ENCODE peak calls at places on chromosomes 3 and 15, in seven cellular contexts. One of them, this sample, is unnamed.

GRCh38 chr15:32715276-32715675 is 2.5 kb upstream of the GREM1 start:
- DNase-seq in bronchial epithelial cell: peak
- DNase-seq in GM23338: no peak
- DNase-seq in uterus: no peak
- DNase-seq in coronary artery: no peak
- DNase-seq in BJ: peak
- DNase-seq in lower lobe of right lung: no peak
- DNase-seq in this sample: no peak

GRCh38 chr3:60877188-60877587 is 374.1 kb downstream of the FHIT start:
- DNase-seq in GM23338: no peak
- DNase-seq in lower lobe of right lung: no peak
- DNase-seq in coronary artery: no peak
- DNase-seq in BJ: no peak
- DNase-seq in bronchial epithelial cell: no peak
- DNase-seq in uterus: no peak
- DNase-seq in this sample: no peak

GRCh38 chr15:60476713-60477112 is 2.2 kb downstream of the ICE2 start:
- DNase-seq in BJ: no peak
- DNase-seq in uterus: no peak
- DNase-seq in lower lobe of right lung: no peak
- DNase-seq in coronary artery: no peak
- DNase-seq in bronchial epithelial cell: no peak
- DNase-seq in GM23338: no peak
- DNase-seq in this sample: no peak

GRCh38 chr3:10368512-10368911 is 47.6 kb upstream of the SEC13 start:
- DNase-seq in BJ: no peak
- DNase-seq in lower lobe of right lung: no peak
- DNase-seq in uterus: no peak
- DNase-seq in bronchial epithelial cell: no peak
- DNase-seq in coronary artery: no peak
- DNase-seq in GM23338: no peak
- DNase-seq in this sample: no peak

GRCh38 chr3:17639257-17639656 is 103.2 kb downstream of the TBC1D5 start:
- DNase-seq in coronary artery: no peak
- DNase-seq in bronchial epithelial cell: peak
- DNase-seq in GM23338: no peak
- DNase-seq in BJ: peak
- DNase-seq in uterus: no peak
- DNase-seq in lower lobe of right lung: no peak
- DNase-seq in this sample: no peak

GRCh38 chr3:37248179-37248578 is 73.8 kb upstream of the LRRFIP2 start:
- DNase-seq in coronary artery: no peak
- DNase-seq in bronchial epithelial cell: no peak
- DNase-seq in uterus: no peak
- DNase-seq in GM23338: no peak
- DNase-seq in BJ: no peak
- DNase-seq in lower lobe of right lung: no peak
- DNase-seq in this sample: no peak

GRCh38 chr3:194577985-194578905 is 55.0 kb downstream of the TMEM44 start:
- DNase-seq in uterus: no peak
- DNase-seq in GM23338: no peak
- DNase-seq in BJ: peak
- DNase-seq in lower lobe of right lung: no peak
- DNase-seq in bronchial epithelial cell: peak
- DNase-seq in coronary artery: peak
- DNase-seq in this sample: peak

GRCh38 chr15:98933376-98933775 is 74.2 kb downstream of the PGPEP1L start:
- DNase-seq in GM23338: no peak
- DNase-seq in lower lobe of right lung: no peak
- DNase-seq in bronchial epithelial cell: no peak
- DNase-seq in BJ: no peak
- DNase-seq in coronary artery: no peak
- DNase-seq in uterus: no peak
- DNase-seq in this sample: no peak

GRCh38 chr3:160265088-160265487 is 39.9 kb downstream of the C3orf80 start:
- DNase-seq in uterus: no peak
- DNase-seq in BJ: no peak
- DNase-seq in GM23338: no peak
- DNase-seq in coronary artery: no peak
- DNase-seq in lower lobe of right lung: no peak
- DNase-seq in bronchial epithelial cell: no peak
- DNase-seq in this sample: no peak

GRCh38 chr3:16362781-16363180 is 97.8 kb downstream of the OXNAD1 start:
- DNase-seq in bronchial epithelial cell: peak
- DNase-seq in coronary artery: no peak
- DNase-seq in uterus: no peak
- DNase-seq in BJ: no peak
- DNase-seq in lower lobe of right lung: no peak
- DNase-seq in GM23338: no peak
- DNase-seq in this sample: no peak

GRCh38 chr15:90106522-90107117 is 4.4 kb upstream of the IDH2 start:
- DNase-seq in BJ: no peak
- DNase-seq in uterus: no peak
- DNase-seq in bronchial epithelial cell: peak
- DNase-seq in coronary artery: no peak
- DNase-seq in lower lobe of right lung: no peak
- DNase-seq in GM23338: no peak
- DNase-seq in this sample: peak

GRCh38 chr3:126014252-126014651 is 45.3 kb downstream of the ROPN1B start:
- DNase-seq in BJ: peak
- DNase-seq in GM23338: no peak
- DNase-seq in lower lobe of right lung: no peak
- DNase-seq in uterus: peak
- DNase-seq in coronary artery: no peak
- DNase-seq in bronchial epithelial cell: no peak
- DNase-seq in this sample: no peak

GRCh38 chr3:26624209-26624775 is 1.7 kb downstream of the LRRC3B start:
- DNase-seq in bronchial epithelial cell: no peak
- DNase-seq in GM23338: peak
- DNase-seq in uterus: no peak
- DNase-seq in coronary artery: no peak
- DNase-seq in lower lobe of right lung: no peak
- DNase-seq in BJ: no peak
- DNase-seq in this sample: no peak

GRCh38 chr3:142844339-142844977 is 44.4 kb downstream of the PCOLCE2 start:
- DNase-seq in lower lobe of right lung: no peak
- DNase-seq in uterus: no peak
- DNase-seq in bronchial epithelial cell: peak
- DNase-seq in coronary artery: no peak
- DNase-seq in GM23338: peak
- DNase-seq in BJ: no peak
- DNase-seq in this sample: peak

GRCh38 chr3:128487813-128488635 is 5.0 kb downstream of the GATA2 start:
- DNase-seq in uterus: peak
- DNase-seq in GM23338: peak
- DNase-seq in BJ: peak
- DNase-seq in coronary artery: no peak
- DNase-seq in lower lobe of right lung: peak
- DNase-seq in bronchial epithelial cell: peak
- DNase-seq in this sample: peak

GRCh38 chr3:27483117-27484001 is 825 bp downstream of the SLC4A7 start:
- DNase-seq in GM23338: peak
- DNase-seq in bronchial epithelial cell: peak
- DNase-seq in BJ: peak
- DNase-seq in uterus: peak
- DNase-seq in lower lobe of right lung: peak
- DNase-seq in coronary artery: peak
- DNase-seq in this sample: peak

GRCh38 chr3:53229606-53230005 is 26.2 kb downstream of the TKT start:
- DNase-seq in coronary artery: no peak
- DNase-seq in lower lobe of right lung: peak
- DNase-seq in bronchial epithelial cell: no peak
- DNase-seq in uterus: no peak
- DNase-seq in GM23338: no peak
- DNase-seq in BJ: no peak
- DNase-seq in this sample: no peak

GRCh38 chr15:99092554-99093172 is 12.2 kb upstream of the SYNM start:
- DNase-seq in bronchial epithelial cell: no peak
- DNase-seq in coronary artery: no peak
- DNase-seq in GM23338: no peak
- DNase-seq in uterus: no peak
- DNase-seq in lower lobe of right lung: no peak
- DNase-seq in BJ: no peak
- DNase-seq in this sample: no peak

GRCh38 chr3:129305592-129306091 is 27.0 kb downstream of the HMCES start:
- DNase-seq in uterus: peak
- DNase-seq in lower lobe of right lung: peak
- DNase-seq in coronary artery: peak
- DNase-seq in GM23338: peak
- DNase-seq in BJ: peak
- DNase-seq in bronchial epithelial cell: peak
- DNase-seq in this sample: no peak

GRCh38 chr3:76474632-76475031 is 565.3 kb upstream of the ROBO2 start:
- DNase-seq in BJ: no peak
- DNase-seq in coronary artery: no peak
- DNase-seq in GM23338: no peak
- DNase-seq in lower lobe of right lung: no peak
- DNase-seq in bronchial epithelial cell: no peak
- DNase-seq in uterus: no peak
- DNase-seq in this sample: no peak

GRCh38 chr3:76470285-76470684 is 569.6 kb upstream of the ROBO2 start:
- DNase-seq in uterus: no peak
- DNase-seq in BJ: no peak
- DNase-seq in coronary artery: no peak
- DNase-seq in lower lobe of right lung: no peak
- DNase-seq in GM23338: no peak
- DNase-seq in bronchial epithelial cell: peak
- DNase-seq in this sample: no peak
- H3K4me3 ChIP-seq in uterus: no peak
- H3K4me3 ChIP-seq in BJ: no peak
- H3K4me3 ChIP-seq in coronary artery: no peak
- H3K4me3 ChIP-seq in lower lobe of right lung: no peak
- H3K4me3 ChIP-seq in GM23338: no peak
- H3K4me3 ChIP-seq in bronchial epithelial cell: no peak
- H3K4me3 ChIP-seq in this sample: no peak

GRCh38 chr3:138867996-138868395 is 33.3 kb upstream of the PIK3CB start:
- DNase-seq in coronary artery: no peak
- DNase-seq in uterus: no peak
- DNase-seq in GM23338: no peak
- DNase-seq in lower lobe of right lung: no peak
- DNase-seq in BJ: no peak
- DNase-seq in bronchial epithelial cell: no peak
- DNase-seq in this sample: no peak

GRCh38 chr3:138862531-138862923 is 27.8 kb upstream of the PIK3CB start:
- DNase-seq in lower lobe of right lung: no peak
- DNase-seq in BJ: no peak
- DNase-seq in bronchial epithelial cell: peak
- DNase-seq in uterus: no peak
- DNase-seq in GM23338: peak
- DNase-seq in coronary artery: no peak
- DNase-seq in this sample: peak

GRCh38 chr3:138861755-138862333 is 27.1 kb upstream of the PIK3CB start:
- DNase-seq in coronary artery: no peak
- DNase-seq in BJ: no peak
- DNase-seq in lower lobe of right lung: no peak
- DNase-seq in uterus: no peak
- DNase-seq in bronchial epithelial cell: peak
- DNase-seq in GM23338: peak
- DNase-seq in this sample: no peak

GRCh38 chr3:138863776-138864113 is 29.0 kb upstream of the PIK3CB start:
- DNase-seq in BJ: no peak
- DNase-seq in lower lobe of right lung: no peak
- DNase-seq in uterus: no peak
- DNase-seq in GM23338: no peak
- DNase-seq in coronary artery: no peak
- DNase-seq in bronchial epithelial cell: no peak
- DNase-seq in this sample: no peak

DNA sequence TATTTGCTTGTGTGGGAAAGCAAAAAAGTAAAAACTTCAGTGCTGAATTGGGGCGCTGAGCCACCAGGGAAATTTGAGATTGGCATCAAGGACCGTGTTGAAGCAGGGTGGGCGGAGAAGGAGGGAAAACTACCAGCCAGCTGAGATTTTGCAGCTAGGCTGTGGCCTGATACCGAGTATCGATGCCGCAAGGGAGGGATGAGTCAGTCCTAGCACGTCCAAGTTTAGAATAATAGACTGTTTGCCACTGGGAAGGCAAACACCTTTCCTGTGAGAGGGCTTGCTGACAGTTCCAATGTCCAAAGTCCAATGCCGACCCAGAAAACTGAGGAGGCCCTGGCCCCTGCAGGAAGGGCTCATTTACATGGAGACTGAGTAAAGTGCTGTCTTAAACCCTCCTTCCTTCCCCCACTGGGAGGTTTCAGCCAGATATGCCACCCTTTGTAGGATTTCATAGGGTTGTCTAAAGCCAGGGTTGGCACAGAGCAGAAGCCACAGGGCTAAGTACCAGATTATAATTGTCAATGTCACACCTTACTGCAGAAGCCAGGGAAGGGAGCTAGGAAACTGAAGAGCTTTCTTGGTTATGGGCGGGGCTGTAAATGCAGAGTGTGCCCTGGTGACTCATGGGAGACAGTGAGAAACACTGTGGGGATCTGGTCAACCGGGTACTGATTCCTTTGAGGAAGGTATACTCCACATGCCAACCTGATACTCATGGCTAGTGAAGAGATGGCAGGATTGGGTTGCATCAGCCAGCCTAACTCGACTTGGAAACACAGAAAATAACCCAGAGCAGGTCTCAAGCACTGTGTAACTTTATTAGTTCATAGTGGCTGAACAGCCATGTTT is 28.4 kb upstream of the PIK3CB start:
- DNase-seq in uterus: no peak
- DNase-seq in GM23338: peak
- DNase-seq in BJ: no peak
- DNase-seq in bronchial epithelial cell: peak
- DNase-seq in coronary artery: no peak
- DNase-seq in lower lobe of right lung: no peak
- DNase-seq in this sample: peak
- H3K4me3 ChIP-seq in uterus: no peak
- H3K4me3 ChIP-seq in GM23338: peak
- H3K4me3 ChIP-seq in BJ: no peak
- H3K4me3 ChIP-seq in bronchial epithelial cell: no peak
- H3K4me3 ChIP-seq in coronary artery: no peak
- H3K4me3 ChIP-seq in lower lobe of right lung: no peak
- H3K4me3 ChIP-seq in this sample: no peak

DNA sequence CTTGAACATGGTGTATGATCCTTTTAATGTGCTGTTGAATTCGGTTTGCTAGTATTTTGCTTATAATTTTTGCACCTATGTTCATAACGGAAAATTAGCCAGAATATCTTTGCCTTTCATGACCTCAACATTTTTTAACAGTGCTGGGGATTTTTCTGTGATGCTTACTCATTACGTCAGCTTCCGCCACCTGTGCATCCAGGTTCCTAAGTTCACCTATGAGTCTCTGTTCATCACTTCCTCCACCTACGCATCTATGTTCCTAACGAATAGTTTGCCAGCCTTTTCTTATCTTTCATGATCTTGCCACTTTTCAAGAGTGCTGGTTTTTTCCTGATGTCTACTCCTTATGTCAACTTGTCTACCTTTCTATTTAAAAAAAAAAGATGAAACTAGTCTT is 16.5 kb downstream of the AADACL2 start:
- DNase-seq in uterus: no peak
- DNase-seq in coronary artery: no peak
- DNase-seq in bronchial epithelial cell: peak
- DNase-seq in BJ: no peak
- DNase-seq in lower lobe of right lung: no peak
- DNase-seq in GM23338: no peak
- DNase-seq in this sample: no peak
- H3K4me3 ChIP-seq in uterus: no peak
- H3K4me3 ChIP-seq in coronary artery: no peak
- H3K4me3 ChIP-seq in bronchial epithelial cell: no peak
- H3K4me3 ChIP-seq in BJ: no peak
- H3K4me3 ChIP-seq in lower lobe of right lung: no peak
- H3K4me3 ChIP-seq in GM23338: no peak
- H3K4me3 ChIP-seq in this sample: no peak

GRCh38 chr3:76991165-76991564 is 48.7 kb upstream of the ROBO2 start:
- DNase-seq in bronchial epithelial cell: peak
- DNase-seq in GM23338: no peak
- DNase-seq in coronary artery: no peak
- DNase-seq in BJ: no peak
- DNase-seq in lower lobe of right lung: no peak
- DNase-seq in uterus: no peak
- DNase-seq in this sample: no peak
- H3K4me3 ChIP-seq in bronchial epithelial cell: no peak
- H3K4me3 ChIP-seq in GM23338: no peak
- H3K4me3 ChIP-seq in coronary artery: no peak
- H3K4me3 ChIP-seq in BJ: no peak
- H3K4me3 ChIP-seq in lower lobe of right lung: no peak
- H3K4me3 ChIP-seq in uterus: no peak
- H3K4me3 ChIP-seq in this sample: no peak